ENCODE peak calls at places on chromosomes 7 and 10, in seven cellular contexts. One of them, this sample, is unnamed.

GRCh38 chr7:140876519-140877248 is 48.0 kb downstream of the BRAF start:
- DNase-seq in amniotic stem cell: no peak
- DNase-seq in NCI-H1105 treated with DMSO at 0.1 percent for 48 hours: no peak
- DNase-seq in GM19239: no peak
- DNase-seq in stimulated activated CD4-positive, alpha-beta T cell treated with anti-CD3 and anti-CD28 coated beads, Interleukin-15, amount 100 ng/mL, for 24 hours: no peak
- DNase-seq in thyroid gland: no peak
- DNase-seq in stimulated activated CD8-positive, alpha-beta memory T cell treated with anti-CD3 and anti-CD28 coated beads, Interleukin-4, amount 100 ng/mL, for 24 hours: no peak
- DNase-seq in this sample: no peak

GRCh38 chr10:101061814-101062230 is at the start of gene KAZALD1:
- DNase-seq in amniotic stem cell: no peak
- DNase-seq in NCI-H1105 treated with DMSO at 0.1 percent for 48 hours: no peak
- DNase-seq in GM19239: no peak
- DNase-seq in stimulated activated CD4-positive, alpha-beta T cell treated with anti-CD3 and anti-CD28 coated beads, Interleukin-15, amount 100 ng/mL, for 24 hours: no peak
- DNase-seq in thyroid gland: no peak
- DNase-seq in stimulated activated CD8-positive, alpha-beta memory T cell treated with anti-CD3 and anti-CD28 coated beads, Interleukin-4, amount 100 ng/mL, for 24 hours: no peak
- DNase-seq in this sample: no peak

GRCh38 chr10:69955897-69956832 is 96.5 kb upstream of the MACROH2A2 start:
- DNase-seq in amniotic stem cell: no peak
- DNase-seq in NCI-H1105 treated with DMSO at 0.1 percent for 48 hours: no peak
- DNase-seq in GM19239: no peak
- DNase-seq in stimulated activated CD4-positive, alpha-beta T cell treated with anti-CD3 and anti-CD28 coated beads, Interleukin-15, amount 100 ng/mL, for 24 hours: no peak
- DNase-seq in thyroid gland: no peak
- DNase-seq in stimulated activated CD8-positive, alpha-beta memory T cell treated with anti-CD3 and anti-CD28 coated beads, Interleukin-4, amount 100 ng/mL, for 24 hours: no peak
- DNase-seq in this sample: no peak

GRCh38 chr10:95840121-95840520 is 67.7 kb upstream of the CC2D2B start:
- DNase-seq in amniotic stem cell: no peak
- DNase-seq in NCI-H1105 treated with DMSO at 0.1 percent for 48 hours: no peak
- DNase-seq in GM19239: no peak
- DNase-seq in stimulated activated CD4-positive, alpha-beta T cell treated with anti-CD3 and anti-CD28 coated beads, Interleukin-15, amount 100 ng/mL, for 24 hours: no peak
- DNase-seq in thyroid gland: no peak
- DNase-seq in stimulated activated CD8-positive, alpha-beta memory T cell treated with anti-CD3 and anti-CD28 coated beads, Interleukin-4, amount 100 ng/mL, for 24 hours: no peak
- DNase-seq in this sample: no peak

GRCh38 chr10:107028249-107028648 is 136.3 kb downstream of the SORCS1 start:
- DNase-seq in amniotic stem cell: no peak
- DNase-seq in NCI-H1105 treated with DMSO at 0.1 percent for 48 hours: no peak
- DNase-seq in GM19239: no peak
- DNase-seq in stimulated activated CD4-positive, alpha-beta T cell treated with anti-CD3 and anti-CD28 coated beads, Interleukin-15, amount 100 ng/mL, for 24 hours: no peak
- DNase-seq in thyroid gland: no peak
- DNase-seq in stimulated activated CD8-positive, alpha-beta memory T cell treated with anti-CD3 and anti-CD28 coated beads, Interleukin-4, amount 100 ng/mL, for 24 hours: no peak
- DNase-seq in this sample: no peak

GRCh38 chr10:58412502-58412961 is 27.3 kb downstream of the TFAM start:
- DNase-seq in amniotic stem cell: no peak
- DNase-seq in NCI-H1105 treated with DMSO at 0.1 percent for 48 hours: no peak
- DNase-seq in GM19239: no peak
- DNase-seq in stimulated activated CD4-positive, alpha-beta T cell treated with anti-CD3 and anti-CD28 coated beads, Interleukin-15, amount 100 ng/mL, for 24 hours: no peak
- DNase-seq in thyroid gland: no peak
- DNase-seq in stimulated activated CD8-positive, alpha-beta memory T cell treated with anti-CD3 and anti-CD28 coated beads, Interleukin-4, amount 100 ng/mL, for 24 hours: no peak
- DNase-seq in this sample: no peak

GRCh38 chr10:48496831-48497792 is 107.8 kb downstream of the ARHGAP22 start:
- DNase-seq in amniotic stem cell: peak; percentile 64
- DNase-seq in NCI-H1105 treated with DMSO at 0.1 percent for 48 hours: no peak
- DNase-seq in GM19239: no peak
- DNase-seq in stimulated activated CD4-positive, alpha-beta T cell treated with anti-CD3 and anti-CD28 coated beads, Interleukin-15, amount 100 ng/mL, for 24 hours: no peak
- DNase-seq in thyroid gland: peak; percentile 54
- DNase-seq in stimulated activated CD8-positive, alpha-beta memory T cell treated with anti-CD3 and anti-CD28 coated beads, Interleukin-4, amount 100 ng/mL, for 24 hours: no peak
- DNase-seq in this sample: peak; percentile 62

GRCh38 chr7:114864278-114864677 is 57.6 kb upstream of the MDFIC start:
- DNase-seq in amniotic stem cell: no peak
- DNase-seq in NCI-H1105 treated with DMSO at 0.1 percent for 48 hours: no peak
- DNase-seq in GM19239: no peak
- DNase-seq in stimulated activated CD4-positive, alpha-beta T cell treated with anti-CD3 and anti-CD28 coated beads, Interleukin-15, amount 100 ng/mL, for 24 hours: no peak
- DNase-seq in thyroid gland: no peak
- DNase-seq in stimulated activated CD8-positive, alpha-beta memory T cell treated with anti-CD3 and anti-CD28 coated beads, Interleukin-4, amount 100 ng/mL, for 24 hours: no peak
- DNase-seq in this sample: no peak

GRCh38 chr10:75197906-75198305 is 12.7 kb upstream of the VDAC2 start:
- DNase-seq in amniotic stem cell: no peak
- DNase-seq in NCI-H1105 treated with DMSO at 0.1 percent for 48 hours: no peak
- DNase-seq in GM19239: no peak
- DNase-seq in stimulated activated CD4-positive, alpha-beta T cell treated with anti-CD3 and anti-CD28 coated beads, Interleukin-15, amount 100 ng/mL, for 24 hours: no peak
- DNase-seq in thyroid gland: no peak
- DNase-seq in stimulated activated CD8-positive, alpha-beta memory T cell treated with anti-CD3 and anti-CD28 coated beads, Interleukin-4, amount 100 ng/mL, for 24 hours: no peak
- DNase-seq in this sample: no peak

GRCh38 chr7:7183833-7184463 is 1.6 kb downstream of the C1GALT1 start:
- DNase-seq in amniotic stem cell: no peak
- DNase-seq in NCI-H1105 treated with DMSO at 0.1 percent for 48 hours: no peak
- DNase-seq in GM19239: no peak
- DNase-seq in stimulated activated CD4-positive, alpha-beta T cell treated with anti-CD3 and anti-CD28 coated beads, Interleukin-15, amount 100 ng/mL, for 24 hours: no peak
- DNase-seq in thyroid gland: no peak
- DNase-seq in stimulated activated CD8-positive, alpha-beta memory T cell treated with anti-CD3 and anti-CD28 coated beads, Interleukin-4, amount 100 ng/mL, for 24 hours: no peak
- DNase-seq in this sample: no peak

GRCh38 chr10:24162236-24162635 is 46.7 kb upstream of the KIAA1217 start:
- DNase-seq in amniotic stem cell: no peak
- DNase-seq in NCI-H1105 treated with DMSO at 0.1 percent for 48 hours: no peak
- DNase-seq in GM19239: no peak
- DNase-seq in stimulated activated CD4-positive, alpha-beta T cell treated with anti-CD3 and anti-CD28 coated beads, Interleukin-15, amount 100 ng/mL, for 24 hours: no peak
- DNase-seq in thyroid gland: no peak
- DNase-seq in stimulated activated CD8-positive, alpha-beta memory T cell treated with anti-CD3 and anti-CD28 coated beads, Interleukin-4, amount 100 ng/mL, for 24 hours: no peak
- DNase-seq in this sample: no peak

GRCh38 chr7:36600314-36600682 is 124.0 kb downstream of the AOAH start:
- DNase-seq in amniotic stem cell: no peak
- DNase-seq in NCI-H1105 treated with DMSO at 0.1 percent for 48 hours: no peak
- DNase-seq in GM19239: no peak
- DNase-seq in stimulated activated CD4-positive, alpha-beta T cell treated with anti-CD3 and anti-CD28 coated beads, Interleukin-15, amount 100 ng/mL, for 24 hours: no peak
- DNase-seq in thyroid gland: no peak
- DNase-seq in stimulated activated CD8-positive, alpha-beta memory T cell treated with anti-CD3 and anti-CD28 coated beads, Interleukin-4, amount 100 ng/mL, for 24 hours: no peak
- DNase-seq in this sample: no peak

GRCh38 chr7:51459809-51460208 is 143.2 kb upstream of the COBL start:
- DNase-seq in amniotic stem cell: no peak
- DNase-seq in NCI-H1105 treated with DMSO at 0.1 percent for 48 hours: no peak
- DNase-seq in GM19239: no peak
- DNase-seq in stimulated activated CD4-positive, alpha-beta T cell treated with anti-CD3 and anti-CD28 coated beads, Interleukin-15, amount 100 ng/mL, for 24 hours: no peak
- DNase-seq in thyroid gland: no peak
- DNase-seq in stimulated activated CD8-positive, alpha-beta memory T cell treated with anti-CD3 and anti-CD28 coated beads, Interleukin-4, amount 100 ng/mL, for 24 hours: no peak
- DNase-seq in this sample: no peak

GRCh38 chr10:7345717-7346116 is 65.1 kb downstream of the SFMBT2 start:
- DNase-seq in amniotic stem cell: no peak
- DNase-seq in NCI-H1105 treated with DMSO at 0.1 percent for 48 hours: no peak
- DNase-seq in GM19239: no peak
- DNase-seq in stimulated activated CD4-positive, alpha-beta T cell treated with anti-CD3 and anti-CD28 coated beads, Interleukin-15, amount 100 ng/mL, for 24 hours: no peak
- DNase-seq in thyroid gland: peak; percentile 5
- DNase-seq in stimulated activated CD8-positive, alpha-beta memory T cell treated with anti-CD3 and anti-CD28 coated beads, Interleukin-4, amount 100 ng/mL, for 24 hours: no peak
- DNase-seq in this sample: no peak

GRCh38 chr7:92159-92767 is 100.1 kb upstream of the FAM20C start:
- DNase-seq in amniotic stem cell: no peak
- DNase-seq in NCI-H1105 treated with DMSO at 0.1 percent for 48 hours: peak; percentile 87
- DNase-seq in GM19239: no peak
- DNase-seq in stimulated activated CD4-positive, alpha-beta T cell treated with anti-CD3 and anti-CD28 coated beads, Interleukin-15, amount 100 ng/mL, for 24 hours: no peak
- DNase-seq in thyroid gland: no peak
- DNase-seq in stimulated activated CD8-positive, alpha-beta memory T cell treated with anti-CD3 and anti-CD28 coated beads, Interleukin-4, amount 100 ng/mL, for 24 hours: no peak
- DNase-seq in this sample: no peak

GRCh38 chr10:126910798-126911197 is 5.6 kb downstream of the DOCK1 start:
- DNase-seq in amniotic stem cell: no peak
- DNase-seq in NCI-H1105 treated with DMSO at 0.1 percent for 48 hours: no peak
- DNase-seq in GM19239: no peak
- DNase-seq in stimulated activated CD4-positive, alpha-beta T cell treated with anti-CD3 and anti-CD28 coated beads, Interleukin-15, amount 100 ng/mL, for 24 hours: no peak
- DNase-seq in thyroid gland: no peak
- DNase-seq in stimulated activated CD8-positive, alpha-beta memory T cell treated with anti-CD3 and anti-CD28 coated beads, Interleukin-4, amount 100 ng/mL, for 24 hours: no peak
- DNase-seq in this sample: no peak

GRCh38 chr7:3861941-3862340 is 560.9 kb downstream of the SDK1 start:
- DNase-seq in amniotic stem cell: no peak
- DNase-seq in NCI-H1105 treated with DMSO at 0.1 percent for 48 hours: no peak
- DNase-seq in GM19239: no peak
- DNase-seq in stimulated activated CD4-positive, alpha-beta T cell treated with anti-CD3 and anti-CD28 coated beads, Interleukin-15, amount 100 ng/mL, for 24 hours: no peak
- DNase-seq in thyroid gland: peak; percentile 47
- DNase-seq in stimulated activated CD8-positive, alpha-beta memory T cell treated with anti-CD3 and anti-CD28 coated beads, Interleukin-4, amount 100 ng/mL, for 24 hours: no peak
- DNase-seq in this sample: no peak

GRCh38 chr7:34837316-34837715 is 179.3 kb downstream of the NPSR1 start:
- DNase-seq in amniotic stem cell: no peak
- DNase-seq in NCI-H1105 treated with DMSO at 0.1 percent for 48 hours: no peak
- DNase-seq in GM19239: no peak
- DNase-seq in stimulated activated CD4-positive, alpha-beta T cell treated with anti-CD3 and anti-CD28 coated beads, Interleukin-15, amount 100 ng/mL, for 24 hours: no peak
- DNase-seq in thyroid gland: no peak
- DNase-seq in stimulated activated CD8-positive, alpha-beta memory T cell treated with anti-CD3 and anti-CD28 coated beads, Interleukin-4, amount 100 ng/mL, for 24 hours: no peak
- DNase-seq in this sample: no peak

GRCh38 chr7:121020243-121020642 is 31.7 kb downstream of the CPED1 start:
- DNase-seq in amniotic stem cell: no peak
- DNase-seq in NCI-H1105 treated with DMSO at 0.1 percent for 48 hours: no peak
- DNase-seq in GM19239: no peak
- DNase-seq in stimulated activated CD4-positive, alpha-beta T cell treated with anti-CD3 and anti-CD28 coated beads, Interleukin-15, amount 100 ng/mL, for 24 hours: no peak
- DNase-seq in thyroid gland: no peak
- DNase-seq in stimulated activated CD8-positive, alpha-beta memory T cell treated with anti-CD3 and anti-CD28 coated beads, Interleukin-4, amount 100 ng/mL, for 24 hours: no peak
- DNase-seq in this sample: no peak

GRCh38 chr7:13852281-13852968 is 137.0 kb downstream of the ETV1 start:
- DNase-seq in amniotic stem cell: no peak
- DNase-seq in NCI-H1105 treated with DMSO at 0.1 percent for 48 hours: no peak
- DNase-seq in GM19239: no peak
- DNase-seq in stimulated activated CD4-positive, alpha-beta T cell treated with anti-CD3 and anti-CD28 coated beads, Interleukin-15, amount 100 ng/mL, for 24 hours: no peak
- DNase-seq in thyroid gland: no peak
- DNase-seq in stimulated activated CD8-positive, alpha-beta memory T cell treated with anti-CD3 and anti-CD28 coated beads, Interleukin-4, amount 100 ng/mL, for 24 hours: no peak
- DNase-seq in this sample: no peak

GRCh38 chr10:122188706-122189105 is 82.4 kb upstream of the BTBD16 start:
- DNase-seq in amniotic stem cell: no peak
- DNase-seq in NCI-H1105 treated with DMSO at 0.1 percent for 48 hours: no peak
- DNase-seq in GM19239: no peak
- DNase-seq in stimulated activated CD4-positive, alpha-beta T cell treated with anti-CD3 and anti-CD28 coated beads, Interleukin-15, amount 100 ng/mL, for 24 hours: no peak
- DNase-seq in thyroid gland: peak; percentile 90
- DNase-seq in stimulated activated CD8-positive, alpha-beta memory T cell treated with anti-CD3 and anti-CD28 coated beads, Interleukin-4, amount 100 ng/mL, for 24 hours: no peak
- DNase-seq in this sample: no peak

GRCh38 chr7:98613601-98614425 is 3.3 kb upstream of the NPTX2 start:
- DNase-seq in amniotic stem cell: no peak
- DNase-seq in NCI-H1105 treated with DMSO at 0.1 percent for 48 hours: no peak
- DNase-seq in GM19239: no peak
- DNase-seq in stimulated activated CD4-positive, alpha-beta T cell treated with anti-CD3 and anti-CD28 coated beads, Interleukin-15, amount 100 ng/mL, for 24 hours: no peak
- DNase-seq in thyroid gland: no peak
- DNase-seq in stimulated activated CD8-positive, alpha-beta memory T cell treated with anti-CD3 and anti-CD28 coated beads, Interleukin-4, amount 100 ng/mL, for 24 hours: no peak
- DNase-seq in this sample: no peak

GRCh38 chr7:123682690-123683089 is 27.0 kb downstream of the LMOD2 start:
- DNase-seq in amniotic stem cell: peak; percentile 47
- DNase-seq in NCI-H1105 treated with DMSO at 0.1 percent for 48 hours: peak; percentile 27
- DNase-seq in GM19239: no peak
- DNase-seq in stimulated activated CD4-positive, alpha-beta T cell treated with anti-CD3 and anti-CD28 coated beads, Interleukin-15, amount 100 ng/mL, for 24 hours: no peak
- DNase-seq in thyroid gland: peak; percentile 9
- DNase-seq in stimulated activated CD8-positive, alpha-beta memory T cell treated with anti-CD3 and anti-CD28 coated beads, Interleukin-4, amount 100 ng/mL, for 24 hours: no peak
- DNase-seq in this sample: no peak

GRCh38 chr7:121406866-121407439 is 10.8 kb upstream of the FAM3C start:
- DNase-seq in amniotic stem cell: no peak
- DNase-seq in NCI-H1105 treated with DMSO at 0.1 percent for 48 hours: no peak
- DNase-seq in GM19239: no peak
- DNase-seq in stimulated activated CD4-positive, alpha-beta T cell treated with anti-CD3 and anti-CD28 coated beads, Interleukin-15, amount 100 ng/mL, for 24 hours: no peak
- DNase-seq in thyroid gland: no peak
- DNase-seq in stimulated activated CD8-positive, alpha-beta memory T cell treated with anti-CD3 and anti-CD28 coated beads, Interleukin-4, amount 100 ng/mL, for 24 hours: no peak
- DNase-seq in this sample: no peak

GRCh38 chr7:154928136-154929005 is 74.6 kb downstream of the PAXIP1 start:
- DNase-seq in amniotic stem cell: peak; percentile 70
- DNase-seq in NCI-H1105 treated with DMSO at 0.1 percent for 48 hours: peak; percentile 90
- DNase-seq in GM19239: peak; percentile 56
- DNase-seq in stimulated activated CD4-positive, alpha-beta T cell treated with anti-CD3 and anti-CD28 coated beads, Interleukin-15, amount 100 ng/mL, for 24 hours: peak; percentile 33
- DNase-seq in thyroid gland: peak; percentile 37
- DNase-seq in stimulated activated CD8-positive, alpha-beta memory T cell treated with anti-CD3 and anti-CD28 coated beads, Interleukin-4, amount 100 ng/mL, for 24 hours: no peak
- DNase-seq in this sample: peak; percentile 40

GRCh38 chr7:101862280-101863220 is 45.1 kb downstream of the CUX1 start:
- DNase-seq in amniotic stem cell: no peak
- DNase-seq in NCI-H1105 treated with DMSO at 0.1 percent for 48 hours: no peak
- DNase-seq in GM19239: no peak
- DNase-seq in stimulated activated CD4-positive, alpha-beta T cell treated with anti-CD3 and anti-CD28 coated beads, Interleukin-15, amount 100 ng/mL, for 24 hours: no peak
- DNase-seq in thyroid gland: no peak
- DNase-seq in stimulated activated CD8-positive, alpha-beta memory T cell treated with anti-CD3 and anti-CD28 coated beads, Interleukin-4, amount 100 ng/mL, for 24 hours: no peak
- DNase-seq in this sample: no peak

This sample was measured in ovary.